ENCODE peak calls at places on chromosomes 16 and 17, in six cellular contexts. F is endodermal cell, S is cardiac fibroblast, A is stomach, K is NB4, N is foreskin fibroblast. D is an unnamed sample.

GRCh38 chr17:57281887-57282653 is 25.7 kb downstream of the MSI2 start:
- DNase-seq in F (no peak), S (no peak), A (no peak), K (peak), N (no peak), D (no peak)

GRCh38 chr17:680554-680953 is 34.1 kb downstream of the VPS53 start:
- DNase-seq in F (no peak), S (no peak), A (no peak), K (no peak), N (no peak), D (no peak)

GRCh38 chr17:78488867-78489634 is 88.1 kb downstream of the DNAH17 start:
- DNase-seq in F (peak), S (no peak), A (no peak), K (no peak), N (no peak), D (no peak)

GRCh38 chr17:32490101-32490482 is 3.3 kb downstream of the CDK5R1 start:
- DNase-seq in F (peak), S (no peak), A (no peak), K (no peak), N (no peak), D (peak)

GRCh38 chr16:84299734-84300440 is 5.2 kb downstream of the WFDC1 start:
- DNase-seq in F (peak), S (no peak), A (no peak), K (no peak), N (no peak), D (no peak)

GRCh38 chr16:28189237-28189636 is 22.5 kb downstream of the XPO6 start:
- DNase-seq in F (no peak), S (peak), A (no peak), K (no peak), N (peak), D (no peak)

GRCh38 chr16:31404353-31405064 is 11.4 kb downstream of the ITGAD start:
- DNase-seq in F (no peak), S (peak), A (no peak), K (peak), N (no peak), D (peak)

GRCh38 chr16:66728117-66728787 is 23.2 kb downstream of the DYNC1LI2 start:
- DNase-seq in F (no peak), S (peak), A (peak), K (peak), N (peak), D (peak)

GRCh38 chr16:63714876-63715275 is 1407.0 kb downstream of the CDH11 start:
- DNase-seq in F (peak), S (no peak), A (peak), K (no peak), N (no peak), D (no peak)

GRCh38 chr16:1435921-1436697 is 5.2 kb downstream of the PERCC1 start:
- DNase-seq in F (peak), S (no peak), A (peak), K (no peak), N (no peak), D (no peak)

GRCh38 chr17:18250259-18250658 is 8.3 kb downstream of the FLII start:
- DNase-seq in F (no peak), S (no peak), A (peak), K (no peak), N (no peak), D (no peak)

GRCh38 chr17:59365383-59365981 is 34.0 kb downstream of the YPEL2 start:
- DNase-seq in F (peak), S (no peak), A (no peak), K (peak), N (no peak), D (peak)

DNA sequence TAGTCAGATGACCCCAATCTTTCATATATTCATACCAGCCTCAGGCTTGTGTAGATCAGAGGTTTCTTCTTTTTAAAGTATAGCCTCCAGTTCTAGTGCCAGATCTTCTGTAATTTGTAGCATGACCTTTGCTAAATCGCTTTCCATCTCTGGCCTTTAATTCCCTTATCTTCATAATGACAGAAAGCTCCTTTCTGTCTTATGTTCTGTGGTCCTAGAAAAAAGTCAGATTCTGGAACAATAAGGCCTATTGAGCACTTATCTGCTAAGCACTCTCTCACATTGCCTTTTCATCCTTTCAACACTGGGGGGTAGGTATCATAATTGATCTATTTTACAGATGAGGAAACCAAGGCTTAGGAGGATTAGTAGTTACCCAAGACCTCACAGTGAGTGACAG is 9.2 kb downstream of the CCL16 start:
- DNase-seq in F (no peak), S (no peak), A (no peak), K (no peak), N (no peak), D (no peak)
- H3K4me3 ChIP-seq in F (no peak), S (no peak), A (no peak), K (no peak), N (no peak), D (no peak)

DNA sequence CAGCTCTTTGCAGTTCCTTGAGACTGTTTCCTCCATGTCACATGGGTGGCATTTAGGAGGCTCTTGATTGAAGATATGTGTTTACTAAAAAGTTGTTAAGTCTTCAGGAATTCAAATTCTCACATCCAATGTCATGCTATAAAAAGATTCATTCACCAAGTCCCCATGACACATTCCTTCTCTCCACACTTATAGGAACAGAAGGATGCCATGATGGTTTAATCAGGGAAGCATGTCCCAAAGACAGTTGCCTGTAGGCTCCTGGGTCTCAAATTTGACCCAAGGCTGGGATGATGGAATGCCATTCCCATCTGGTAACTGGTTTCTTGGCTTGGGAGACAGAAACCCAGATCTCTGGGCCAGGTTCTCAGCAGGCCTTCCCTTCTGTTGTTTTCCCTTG is 140.6 kb upstream of the SOX9 start:
- DNase-seq in F (no peak), S (no peak), A (no peak), K (no peak), N (no peak), D (no peak)
- TF ChIP-seq CTCF in F (no peak), S (no peak), A (no peak), K (no peak), N (no peak), D (no peak)

GRCh38 chr16:20766294-20766693 is 2.5 kb downstream of the ACSM3 start:
- DNase-seq in F (no peak), S (no peak), A (no peak), K (no peak), N (no peak), D (no peak)

GRCh38 chr16:20761175-20761574 is 2.6 kb upstream of the ACSM3 start:
- DNase-seq in F (no peak), S (no peak), A (no peak), K (no peak), N (no peak), D (no peak)

GRCh38 chr16:20765732-20766131 is 1.9 kb downstream of the ACSM3 start:
- DNase-seq in F (no peak), S (no peak), A (no peak), K (no peak), N (no peak), D (no peak)

GRCh38 chr16:20762404-20763123 is 1.2 kb upstream of the ACSM3 start:
- DNase-seq in F (no peak), S (no peak), A (no peak), K (no peak), N (no peak), D (no peak)

GRCh38 chr16:20763461-20764232 is at the start of gene ACSM3:
- DNase-seq in F (peak), S (peak), A (peak), K (peak), N (peak), D (peak)
- H3K4me3 ChIP-seq in F (peak), S (peak), A (peak), K (no peak), N (peak), D (peak)

DNA sequence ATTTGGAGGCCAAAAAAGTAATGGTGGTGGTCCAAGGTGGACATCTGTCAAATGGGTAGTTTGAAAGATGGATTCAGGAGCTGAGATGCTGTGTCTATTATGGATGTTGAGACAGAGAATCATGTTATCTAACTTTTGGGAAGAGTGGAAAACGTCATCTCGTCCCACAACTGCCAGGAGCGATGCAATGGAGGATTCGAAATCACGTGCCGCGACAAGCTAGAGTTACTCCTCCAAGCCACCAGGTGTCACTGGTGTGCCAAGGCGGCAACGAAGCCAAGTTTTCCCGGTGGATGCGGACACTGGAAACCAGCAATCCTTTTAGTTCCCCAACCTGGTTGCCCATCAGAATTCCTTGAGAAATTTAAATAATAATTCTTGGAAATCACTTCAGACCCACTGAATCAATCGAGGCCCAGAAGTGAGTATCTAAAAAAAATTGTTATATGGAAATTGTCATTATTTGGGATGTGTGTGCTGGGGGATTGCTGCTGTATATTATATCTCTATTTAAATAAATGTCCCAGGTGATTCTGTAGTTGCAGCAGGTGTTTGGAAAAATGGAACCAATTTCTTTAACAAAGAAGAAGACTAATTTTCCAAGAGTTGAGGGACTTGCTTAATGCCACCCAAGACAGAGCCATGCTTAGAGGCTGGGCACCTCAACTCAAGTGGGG is 206.1 kb downstream of the HAPSTR1 start:
- DNase-seq in F (peak), S (no peak), A (peak), K (peak), N (no peak), D (no peak)
- TF ChIP-seq CTCF in F (peak), S (peak), A (peak), K (peak), N (peak), D (peak)

GRCh38 chr17:81980752-81981239 is 3.4 kb downstream of the ASPSCR1 start:
- DNase-seq in F (no peak), S (no peak), A (no peak), K (no peak), N (no peak), D (no peak)

GRCh38 chr17:81980122-81980521 is 2.7 kb downstream of the ASPSCR1 start:
- DNase-seq in F (no peak), S (no peak), A (no peak), K (no peak), N (no peak), D (no peak)

GRCh38 chr17:81976332-81977210 is 858 bp upstream of the ASPSCR1 start:
- DNase-seq in F (peak), S (no peak), A (peak), K (peak), N (peak), D (peak)

GRCh38 chr17:81977211-81978091 is at the start of gene ASPSCR1:
- DNase-seq in F (peak), S (peak), A (peak), K (peak), N (peak), D (peak)

DNA sequence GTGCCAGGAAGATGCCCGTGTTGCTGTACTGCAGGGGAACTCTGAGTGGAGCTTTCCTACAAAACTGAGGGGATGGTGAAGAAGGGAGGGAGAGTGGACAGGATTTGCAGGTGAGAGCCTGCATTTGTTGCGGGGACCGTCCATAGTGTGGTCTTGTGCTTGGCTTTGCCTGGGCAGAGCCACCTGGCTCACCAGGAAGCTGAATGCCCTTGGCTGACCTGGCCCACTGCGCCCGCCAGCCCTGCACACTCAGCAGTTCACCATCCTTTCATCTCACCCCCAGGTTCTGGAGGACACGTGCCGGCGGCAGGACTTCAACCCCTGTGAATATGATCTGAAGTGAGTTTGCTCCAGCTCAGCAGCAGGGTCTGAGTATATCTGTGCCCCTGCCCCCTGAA is 1.5 kb downstream of the ASPSCR1 start:
- DNase-seq in F (no peak), S (no peak), A (peak), K (no peak), N (no peak), D (no peak)
- H3K4me3 ChIP-seq in F (no peak), S (no peak), A (no peak), K (no peak), N (peak), D (no peak)

GRCh38 chr16:83060-83603 is 5.1 kb downstream of the MPG start:
- DNase-seq in F (no peak), S (no peak), A (no peak), K (no peak), N (no peak), D (no peak)

GRCh38 chr16:85865-86264 is 7.8 kb downstream of the MPG start:
- DNase-seq in F (no peak), S (no peak), A (no peak), K (no peak), N (no peak), D (no peak)

GRCh38 chr16:84718-85452 is 6.9 kb downstream of the MPG start:
- DNase-seq in F (no peak), S (peak), A (peak), K (peak), N (peak), D (peak)

GRCh38 chr16:85453-85782 is 7.4 kb downstream of the MPG start:
- DNase-seq in F (no peak), S (no peak), A (no peak), K (no peak), N (no peak), D (no peak)

GRCh38 chr16:83781-84615 is 6.0 kb downstream of the MPG start:
- DNase-seq in F (peak), S (peak), A (no peak), K (peak), N (peak), D (no peak)
- TF ChIP-seq CTCF in F (peak), S (peak), A (no peak), K (no peak), N (no peak), D (no peak)

D was measured in GM12865.